ENCODE peak calls at places on chromosomes 7 and 10, in six cellular contexts. One of them, this sample, is unnamed.

GRCh38 chr7:137961200-137962177 is 40.4 kb downstream of the CREB3L2 start:
- DNase-seq in NCI-H2029 treated with DMSO at 0.1 percent for 48 hours: no peak
- DNase-seq in dermis microvascular lymphatic vessel endothelial cell: no peak
- DNase-seq in GM19239: no peak
- DNase-seq in NCI-H345: no peak
- DNase-seq in GM13976: peak
- DNase-seq in this sample: no peak

GRCh38 chr10:24208661-24209420 is at the start of gene KIAA1217:
- DNase-seq in NCI-H2029 treated with DMSO at 0.1 percent for 48 hours: no peak
- DNase-seq in dermis microvascular lymphatic vessel endothelial cell: no peak
- DNase-seq in GM19239: no peak
- DNase-seq in NCI-H345: no peak
- DNase-seq in GM13976: no peak
- DNase-seq in this sample: no peak

GRCh38 chr10:123967626-123968243 is 76.1 kb upstream of the CPXM2 start:
- DNase-seq in NCI-H2029 treated with DMSO at 0.1 percent for 48 hours: no peak
- DNase-seq in dermis microvascular lymphatic vessel endothelial cell: peak
- DNase-seq in GM19239: peak
- DNase-seq in NCI-H345: peak
- DNase-seq in GM13976: peak
- DNase-seq in this sample: no peak

GRCh38 chr7:131219277-131220041 is 108.2 kb upstream of the MKLN1 start:
- DNase-seq in NCI-H2029 treated with DMSO at 0.1 percent for 48 hours: no peak
- DNase-seq in dermis microvascular lymphatic vessel endothelial cell: no peak
- DNase-seq in GM19239: no peak
- DNase-seq in NCI-H345: no peak
- DNase-seq in GM13976: peak
- DNase-seq in this sample: no peak

GRCh38 chr10:121069061-121069850 is 218.1 kb downstream of the WDR11 start:
- DNase-seq in NCI-H2029 treated with DMSO at 0.1 percent for 48 hours: no peak
- DNase-seq in dermis microvascular lymphatic vessel endothelial cell: no peak
- DNase-seq in GM19239: peak
- DNase-seq in NCI-H345: no peak
- DNase-seq in GM13976: peak
- DNase-seq in this sample: no peak

GRCh38 chr7:30923774-30924413 is 12.2 kb downstream of the AQP1 start:
- DNase-seq in NCI-H2029 treated with DMSO at 0.1 percent for 48 hours: no peak
- DNase-seq in dermis microvascular lymphatic vessel endothelial cell: no peak
- DNase-seq in GM19239: no peak
- DNase-seq in NCI-H345: no peak
- DNase-seq in GM13976: peak
- DNase-seq in this sample: no peak

GRCh38 chr10:79401015-79401921 is 44.2 kb downstream of the ZCCHC24 start:
- DNase-seq in NCI-H2029 treated with DMSO at 0.1 percent for 48 hours: no peak
- DNase-seq in dermis microvascular lymphatic vessel endothelial cell: peak
- DNase-seq in GM19239: no peak
- DNase-seq in NCI-H345: no peak
- DNase-seq in GM13976: no peak
- DNase-seq in this sample: no peak

GRCh38 chr10:115706482-115707076 is 566.4 kb downstream of the GFRA1 start:
- DNase-seq in NCI-H2029 treated with DMSO at 0.1 percent for 48 hours: no peak
- DNase-seq in dermis microvascular lymphatic vessel endothelial cell: peak
- DNase-seq in GM19239: no peak
- DNase-seq in NCI-H345: peak
- DNase-seq in GM13976: no peak
- DNase-seq in this sample: no peak

GRCh38 chr10:79059859-79060379 is 8.8 kb upstream of the ZMIZ1 start:
- DNase-seq in NCI-H2029 treated with DMSO at 0.1 percent for 48 hours: no peak
- DNase-seq in dermis microvascular lymphatic vessel endothelial cell: no peak
- DNase-seq in GM19239: no peak
- DNase-seq in NCI-H345: no peak
- DNase-seq in GM13976: no peak
- DNase-seq in this sample: no peak

GRCh38 chr10:13439771-13440708 is 88.8 kb downstream of the BEND7 start:
- DNase-seq in NCI-H2029 treated with DMSO at 0.1 percent for 48 hours: no peak
- DNase-seq in dermis microvascular lymphatic vessel endothelial cell: no peak
- DNase-seq in GM19239: peak
- DNase-seq in NCI-H345: peak
- DNase-seq in GM13976: peak
- DNase-seq in this sample: no peak

GRCh38 chr10:78992333-78992732 is 76.4 kb upstream of the ZMIZ1 start:
- DNase-seq in NCI-H2029 treated with DMSO at 0.1 percent for 48 hours: no peak
- DNase-seq in dermis microvascular lymphatic vessel endothelial cell: no peak
- DNase-seq in GM19239: no peak
- DNase-seq in NCI-H345: no peak
- DNase-seq in GM13976: no peak
- DNase-seq in this sample: no peak

GRCh38 chr7:134031835-134032617 is 95.1 kb upstream of the LRGUK start:
- DNase-seq in NCI-H2029 treated with DMSO at 0.1 percent for 48 hours: peak
- DNase-seq in dermis microvascular lymphatic vessel endothelial cell: no peak
- DNase-seq in GM19239: no peak
- DNase-seq in NCI-H345: no peak
- DNase-seq in GM13976: no peak
- DNase-seq in this sample: no peak

GRCh38 chr7:75977741-75978140 is 16.7 kb downstream of the TMEM120A start:
- DNase-seq in NCI-H2029 treated with DMSO at 0.1 percent for 48 hours: no peak
- DNase-seq in dermis microvascular lymphatic vessel endothelial cell: no peak
- DNase-seq in GM19239: no peak
- DNase-seq in NCI-H345: no peak
- DNase-seq in GM13976: no peak
- DNase-seq in this sample: no peak

GRCh38 chr10:73948947-73949633 is 38.2 kb downstream of the PLAU start:
- DNase-seq in NCI-H2029 treated with DMSO at 0.1 percent for 48 hours: no peak
- DNase-seq in dermis microvascular lymphatic vessel endothelial cell: no peak
- DNase-seq in GM19239: no peak
- DNase-seq in NCI-H345: no peak
- DNase-seq in GM13976: no peak
- DNase-seq in this sample: no peak

GRCh38 chr10:125859128-125859817 is 21.8 kb downstream of the DHX32 start:
- DNase-seq in NCI-H2029 treated with DMSO at 0.1 percent for 48 hours: peak
- DNase-seq in dermis microvascular lymphatic vessel endothelial cell: no peak
- DNase-seq in GM19239: no peak
- DNase-seq in NCI-H345: peak
- DNase-seq in GM13976: no peak
- DNase-seq in this sample: no peak

GRCh38 chr7:157693071-157693520 is 356.3 kb downstream of the DNAJB6 start:
- DNase-seq in NCI-H2029 treated with DMSO at 0.1 percent for 48 hours: no peak
- DNase-seq in dermis microvascular lymphatic vessel endothelial cell: no peak
- DNase-seq in GM19239: no peak
- DNase-seq in NCI-H345: no peak
- DNase-seq in GM13976: no peak
- DNase-seq in this sample: no peak

GRCh38 chr10:76428541-76429330 is 997.3 kb downstream of the LRMDA start:
- DNase-seq in NCI-H2029 treated with DMSO at 0.1 percent for 48 hours: no peak
- DNase-seq in dermis microvascular lymphatic vessel endothelial cell: no peak
- DNase-seq in GM19239: no peak
- DNase-seq in NCI-H345: no peak
- DNase-seq in GM13976: no peak
- DNase-seq in this sample: peak

GRCh38 chr10:32949221-32949678 is 8.8 kb downstream of the ITGB1 start:
- DNase-seq in NCI-H2029 treated with DMSO at 0.1 percent for 48 hours: no peak
- DNase-seq in dermis microvascular lymphatic vessel endothelial cell: no peak
- DNase-seq in GM19239: no peak
- DNase-seq in NCI-H345: no peak
- DNase-seq in GM13976: no peak
- DNase-seq in this sample: no peak

GRCh38 chr7:20310963-20311742 is 19.5 kb upstream of the ITGB8 start:
- DNase-seq in NCI-H2029 treated with DMSO at 0.1 percent for 48 hours: peak
- DNase-seq in dermis microvascular lymphatic vessel endothelial cell: no peak
- DNase-seq in GM19239: no peak
- DNase-seq in NCI-H345: peak
- DNase-seq in GM13976: no peak
- DNase-seq in this sample: no peak

GRCh38 chr10:103877861-103878260 is 22.5 kb upstream of the SH3PXD2A start:
- DNase-seq in NCI-H2029 treated with DMSO at 0.1 percent for 48 hours: no peak
- DNase-seq in dermis microvascular lymphatic vessel endothelial cell: no peak
- DNase-seq in GM19239: no peak
- DNase-seq in NCI-H345: no peak
- DNase-seq in GM13976: no peak
- DNase-seq in this sample: no peak

GRCh38 chr7:142496545-142496991 is 238.7 kb upstream of the PRSS58 start:
- DNase-seq in NCI-H2029 treated with DMSO at 0.1 percent for 48 hours: no peak
- DNase-seq in dermis microvascular lymphatic vessel endothelial cell: no peak
- DNase-seq in GM19239: no peak
- DNase-seq in NCI-H345: peak
- DNase-seq in GM13976: peak
- DNase-seq in this sample: no peak

GRCh38 chr7:78134748-78135147 is 336.2 kb downstream of the PHTF2 start:
- DNase-seq in NCI-H2029 treated with DMSO at 0.1 percent for 48 hours: no peak
- DNase-seq in dermis microvascular lymphatic vessel endothelial cell: no peak
- DNase-seq in GM19239: no peak
- DNase-seq in NCI-H345: no peak
- DNase-seq in GM13976: no peak
- DNase-seq in this sample: no peak

GRCh38 chr7:28408974-28409715 is 3.2 kb upstream of the CREB5 start:
- DNase-seq in NCI-H2029 treated with DMSO at 0.1 percent for 48 hours: peak
- DNase-seq in dermis microvascular lymphatic vessel endothelial cell: peak
- DNase-seq in GM19239: no peak
- DNase-seq in NCI-H345: peak
- DNase-seq in GM13976: peak
- DNase-seq in this sample: peak

GRCh38 chr10:84375011-84375410 is 46.6 kb downstream of the CCSER2 start:
- DNase-seq in NCI-H2029 treated with DMSO at 0.1 percent for 48 hours: peak
- DNase-seq in dermis microvascular lymphatic vessel endothelial cell: peak
- DNase-seq in GM19239: peak
- DNase-seq in NCI-H345: peak
- DNase-seq in GM13976: no peak
- DNase-seq in this sample: peak

GRCh38 chr10:130809761-130810515 is 501.6 kb downstream of the TCERG1L start:
- DNase-seq in NCI-H2029 treated with DMSO at 0.1 percent for 48 hours: no peak
- DNase-seq in dermis microvascular lymphatic vessel endothelial cell: no peak
- DNase-seq in GM19239: no peak
- DNase-seq in NCI-H345: no peak
- DNase-seq in GM13976: no peak
- DNase-seq in this sample: no peak

This sample was measured in AG04449.